ENCODE peak calls at places on chromosomes 13 and 19, in ten cellular contexts. R, Y, D, G, E, W, H, S, O and X are unnamed samples.

GRCh38 chr19:43534811-43535761 is 2.1 kb downstream of the ZNF575 start:
- DNase-seq in R (peak; percentile 76), Y (peak; percentile 78), D (peak; percentile 83), G (peak; percentile 75), E (peak; percentile 60), W (no peak), H (peak; percentile 56), S (peak; percentile 68), O (no peak), X (no peak)

GRCh38 chr13:27182844-27183497 is 11.4 kb upstream of the USP12 start:
- DNase-seq in R (no peak), Y (peak; percentile 59), D (peak; percentile 85), G (peak; percentile 14), E (peak; percentile 28), W (no peak), H (peak; percentile 77), S (peak; percentile 79), O (no peak), X (peak; percentile 69)

GRCh38 chr19:13396256-13397080 is 109.8 kb downstream of the CACNA1A start:
- DNase-seq in R (no peak), Y (peak; percentile 42), D (no peak), G (peak; percentile 3), E (peak; percentile 29), W (peak; percentile 47), H (peak; percentile 70), S (peak; percentile 17), O (peak; percentile 48), X (peak; percentile 21)

GRCh38 chr19:45782820-45783785 is 813 bp upstream of the DMPK start:
- DNase-seq in R (no peak), Y (peak; percentile 52), D (peak; percentile 94), G (no peak), E (no peak), W (no peak), H (peak; percentile 86), S (peak; percentile 84), O (no peak), X (peak; percentile 42)

GRCh38 chr13:43089912-43090498 is 66.6 kb downstream of the DNAJC15 start:
- DNase-seq in R (no peak), Y (no peak), D (no peak), G (no peak), E (no peak), W (no peak), H (no peak), S (no peak), O (no peak), X (no peak)

GRCh38 chr19:13839193-13839937 is 37.6 kb upstream of the NANOS3 start:
- DNase-seq in R (peak; percentile 93), Y (peak; percentile 77), D (peak; percentile 97), G (peak; percentile 89), E (peak; percentile 75), W (no peak), H (peak; percentile 83), S (peak; percentile 94), O (no peak), X (no peak)

GRCh38 chr13:29571876-29572570 is 23.5 kb downstream of the SLC7A1 start:
- DNase-seq in R (no peak), Y (no peak), D (peak; percentile 50), G (no peak), E (no peak), W (no peak), H (no peak), S (no peak), O (no peak), X (no peak)

GRCh38 chr19:38003427-38004099 is 96.6 kb downstream of the SIPA1L3 start:
- DNase-seq in R (peak; percentile 73), Y (peak; percentile 71), D (peak; percentile 80), G (peak; percentile 84), E (peak; percentile 46), W (peak; percentile 89), H (peak; percentile 91), S (peak; percentile 70), O (no peak), X (no peak)

GRCh38 chr13:110470272-110471009 is 91.1 kb downstream of the RAB20 start:
- DNase-seq in R (no peak), Y (no peak), D (no peak), G (no peak), E (no peak), W (no peak), H (no peak), S (no peak), O (no peak), X (no peak)

GRCh38 chr13:104641309-104641708 is 1575.1 kb upstream of the SLC10A2 start:
- DNase-seq in R (no peak), Y (no peak), D (no peak), G (no peak), E (no peak), W (no peak), H (no peak), S (no peak), O (no peak), X (no peak)

GRCh38 chr13:39417643-39418042 is 185.3 kb downstream of the LHFPL6 start:
- DNase-seq in R (no peak), Y (no peak), D (no peak), G (no peak), E (no peak), W (peak; percentile 16), H (peak; percentile 37), S (no peak), O (no peak), X (no peak)

DNA sequence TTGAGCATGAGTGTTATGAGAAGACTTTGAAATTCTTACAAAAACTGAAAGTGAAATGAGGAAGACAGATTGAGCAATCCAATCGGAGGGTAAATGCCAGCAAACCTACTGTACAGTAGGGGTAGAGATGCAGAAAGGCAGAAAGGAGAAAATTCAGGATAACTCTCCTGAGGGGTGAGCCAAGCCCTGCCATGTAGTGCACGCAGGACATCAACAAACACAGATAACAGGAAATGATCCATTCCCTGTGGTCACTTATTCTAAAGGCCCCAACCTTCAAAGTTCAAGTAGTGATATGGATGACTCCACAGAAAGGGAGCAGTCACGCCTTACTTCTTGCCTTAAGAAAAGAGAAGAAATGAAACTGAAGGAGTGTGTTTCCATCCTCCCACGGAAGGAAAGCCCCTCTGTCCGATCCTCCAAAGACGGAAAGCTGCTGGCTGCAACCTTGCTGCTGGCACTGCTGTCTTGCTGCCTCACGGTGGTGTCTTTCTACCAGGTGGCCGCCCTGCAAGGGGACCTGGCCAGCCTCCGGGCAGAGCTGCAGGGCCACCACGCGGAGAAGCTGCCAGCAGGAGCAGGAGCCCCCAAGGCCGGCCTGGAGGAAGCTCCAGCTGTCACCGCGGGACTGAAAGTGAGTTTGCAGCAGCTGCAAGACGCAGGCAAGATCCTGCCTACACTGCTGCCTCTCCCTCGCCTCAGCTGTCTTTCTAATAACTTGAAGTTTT is at the start of gene TNFSF13B:
- DNase-seq in R (peak; percentile 80), Y (peak; percentile 55), D (peak; percentile 75), G (peak; percentile 39), E (no peak), W (no peak), H (peak; percentile 57), S (peak; percentile 11), O (no peak), X (peak; percentile 4)
- TF ChIP-seq CTCF in R (no peak), Y (no peak), D (no peak), G (no peak), E (no peak), W (no peak), H (peak; percentile 5), S (peak; percentile 6), O (no peak), X (peak; percentile 15)

GRCh38 chr19:2315818-2316353 is 7.9 kb upstream of the LINGO3 start:
- DNase-seq in R (peak; percentile 86), Y (no peak), D (no peak), G (peak; percentile 49), E (peak; percentile 53), W (no peak), H (peak; percentile 68), S (peak; percentile 71), O (no peak), X (no peak)
- TF ChIP-seq CTCF in R (peak; percentile 54), Y (peak; percentile 35), D (peak; percentile 21), G (peak; percentile 16), E (peak; percentile 72), W (peak; percentile 64), H (peak; percentile 79), S (peak; percentile 66), O (peak; percentile 57), X (peak; percentile 81)

GRCh38 chr19:20278342-20278741 is 111.3 kb downstream of the ZNF486 start:
- DNase-seq in R (no peak), Y (no peak), D (no peak), G (no peak), E (no peak), W (no peak), H (peak; percentile 29), S (no peak), O (no peak), X (no peak)
- TF ChIP-seq CTCF in R (no peak), Y (no peak), D (peak; percentile 54), G (no peak), E (no peak), W (no peak), H (peak; percentile 38), S (no peak), O (no peak), X (no peak)

GRCh38 chr13:52452470-52452869 is 2.0 kb upstream of the VPS36 start:
- DNase-seq in R (no peak), Y (no peak), D (no peak), G (no peak), E (no peak), W (no peak), H (no peak), S (no peak), O (no peak), X (no peak)

GRCh38 chr13:52450793-52451116 is 321 bp upstream of the VPS36 start:
- DNase-seq in R (no peak), Y (no peak), D (no peak), G (no peak), E (no peak), W (no peak), H (no peak), S (no peak), O (no peak), X (no peak)

GRCh38 chr13:52454459-52454824 is 836 bp upstream of the CKAP2 start:
- DNase-seq in R (no peak), Y (no peak), D (no peak), G (no peak), E (no peak), W (no peak), H (peak; percentile 13), S (no peak), O (no peak), X (no peak)

GRCh38 chr13:52455677-52456041 is 381 bp downstream of the CKAP2 start:
- DNase-seq in R (peak; percentile 87), Y (peak; percentile 70), D (peak; percentile 79), G (peak; percentile 73), E (peak; percentile 15), W (no peak), H (peak; percentile 76), S (peak; percentile 56), O (peak; percentile 86), X (peak; percentile 8)

DNA sequence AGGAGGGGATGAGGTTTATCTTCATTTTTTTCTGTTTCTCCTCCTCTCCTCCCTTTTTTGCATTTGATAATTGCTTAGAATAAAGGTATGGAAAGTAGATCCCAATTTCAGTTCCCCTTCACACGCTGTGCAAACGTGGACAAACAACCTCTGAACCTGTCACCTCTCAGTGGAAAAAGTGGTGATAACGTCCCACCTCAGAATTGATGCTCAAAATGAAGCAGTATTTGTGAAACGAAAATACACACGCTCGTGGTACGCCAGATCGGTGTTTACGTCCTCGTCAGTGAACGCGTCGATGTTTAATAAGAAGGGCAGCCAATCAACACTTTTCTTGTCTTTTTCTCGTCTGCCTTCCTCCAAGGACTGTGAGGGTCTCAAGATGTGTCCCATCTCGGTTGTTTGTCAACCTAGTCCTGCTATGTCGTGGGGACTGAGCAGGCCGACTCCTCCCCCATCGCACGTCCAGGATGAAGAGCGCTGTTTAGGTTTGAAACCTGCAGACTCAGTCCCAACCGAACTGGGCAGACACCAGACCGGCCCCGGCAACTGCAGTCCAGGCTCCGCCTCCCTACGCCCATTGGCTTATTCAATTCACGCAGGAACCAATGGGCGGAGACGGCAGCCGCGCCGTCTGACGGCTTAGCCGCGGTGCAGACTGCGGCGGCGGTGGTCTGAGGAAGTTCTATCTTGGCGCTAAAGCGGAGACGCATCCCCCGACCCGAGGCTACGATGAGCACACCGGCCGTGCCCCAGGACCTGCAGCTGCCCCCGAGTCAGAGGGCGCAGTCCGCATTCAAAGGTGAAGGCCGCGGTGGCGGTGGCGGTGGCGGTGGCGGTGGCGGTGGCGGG is at the start of gene CKAP2:
- DNase-seq in R (peak; percentile 96), Y (peak; percentile 90), D (peak; percentile 95), G (peak; percentile 97), E (peak; percentile 89), W (peak; percentile 86), H (peak; percentile 94), S (peak; percentile 93), O (peak; percentile 96), X (peak; percentile 75)
- TF ChIP-seq CTCF in R (no peak), Y (no peak), D (no peak), G (no peak), E (no peak), W (no peak), H (no peak), S (no peak), O (no peak), X (no peak)